ENCODE peak calls at places on chromosomes 6 and 20, in four cellular contexts. Q is HFFc6, C is brain microvascular endothelial cell, U is NCI-H1105. F is an unnamed sample.
A peak's percentile ranks its signal among the peaks of the same experiment; 100 is the strongest.

GRCh38 chr6:21664263-21665081 is 70.9 kb downstream of the SOX4 start:
- DNase-seq in C (no peak), U (no peak), Q (no peak), F (no peak)

GRCh38 chr6:6998194-6998569 is 109.6 kb upstream of the RREB1 start:
- DNase-seq in C (no peak), Q (no peak), U (no peak), F (no peak)

GRCh38 chr20:2102585-2103453 is 1.2 kb downstream of the STK35 start:
- DNase-seq in Q (peak; percentile 55), C (peak; percentile 54), U (peak; percentile 82), F (peak; percentile 48)

GRCh38 chr6:51675551-51676275 is 411.7 kb downstream of the PKHD1 start:
- DNase-seq in U (no peak), Q (no peak), C (no peak), F (no peak)

GRCh38 chr6:435442-436307 is 44.1 kb downstream of the IRF4 start:
- DNase-seq in U (no peak), Q (no peak), C (peak; percentile 18), F (no peak)

GRCh38 chr6:115551510-115551909 is 509.2 kb downstream of the FRK start:
- DNase-seq in Q (no peak), U (peak; percentile 83), C (no peak), F (no peak)

GRCh38 chr6:13573669-13574110 is 711 bp upstream of the SIRT5 start:
- DNase-seq in Q (peak; percentile 20), U (no peak), C (peak; percentile 33), F (no peak)

GRCh38 chr6:111972714-111973678 is 80.9 kb upstream of the CCN6 start:
- DNase-seq in Q (peak; percentile 90), U (no peak), C (peak; percentile 97), F (peak; percentile 94)